ENCODE peak calls at places on chromosomes 2 and 18, in six cellular contexts. One of them, this sample, is unnamed.

GRCh38 chr18:26309283-26309682 is 83.0 kb downstream of the TAF4B start:
- DNase-seq in foreskin fibroblast: peak
- DNase-seq in dorsolateral prefrontal cortex: no peak
- DNase-seq in GM10248: no peak
- DNase-seq in CD8-positive, alpha-beta T cell: no peak
- DNase-seq in PC-3: peak
- DNase-seq in this sample: no peak

GRCh38 chr2:20629181-20629580 is 21.7 kb downstream of the HS1BP3 start:
- DNase-seq in foreskin fibroblast: no peak
- DNase-seq in dorsolateral prefrontal cortex: no peak
- DNase-seq in GM10248: no peak
- DNase-seq in CD8-positive, alpha-beta T cell: no peak
- DNase-seq in PC-3: no peak
- DNase-seq in this sample: no peak

GRCh38 chr2:23199115-23199918 is 185.7 kb upstream of the KLHL29 start:
- DNase-seq in foreskin fibroblast: peak
- DNase-seq in dorsolateral prefrontal cortex: no peak
- DNase-seq in GM10248: peak
- DNase-seq in CD8-positive, alpha-beta T cell: no peak
- DNase-seq in PC-3: peak
- DNase-seq in this sample: no peak

GRCh38 chr2:241540766-241541561 is 17.6 kb upstream of the BOK start:
- DNase-seq in foreskin fibroblast: peak
- DNase-seq in dorsolateral prefrontal cortex: peak
- DNase-seq in GM10248: peak
- DNase-seq in CD8-positive, alpha-beta T cell: peak
- DNase-seq in PC-3: no peak
- DNase-seq in this sample: no peak

GRCh38 chr2:110678457-110679336 is 834 bp upstream of the BUB1 start:
- DNase-seq in foreskin fibroblast: peak
- DNase-seq in dorsolateral prefrontal cortex: peak
- DNase-seq in GM10248: peak
- DNase-seq in CD8-positive, alpha-beta T cell: peak
- DNase-seq in PC-3: peak
- DNase-seq in this sample: no peak

GRCh38 chr2:218186355-218186766 is 19.6 kb upstream of the CXCR1 start:
- DNase-seq in foreskin fibroblast: peak
- DNase-seq in dorsolateral prefrontal cortex: peak
- DNase-seq in GM10248: peak
- DNase-seq in CD8-positive, alpha-beta T cell: peak
- DNase-seq in PC-3: peak
- DNase-seq in this sample: peak

GRCh38 chr2:70888925-70889715 is 46.6 kb upstream of the ATP6V1B1 start:
- DNase-seq in foreskin fibroblast: peak
- DNase-seq in dorsolateral prefrontal cortex: no peak
- DNase-seq in GM10248: peak
- DNase-seq in CD8-positive, alpha-beta T cell: no peak
- DNase-seq in PC-3: no peak
- DNase-seq in this sample: no peak

GRCh38 chr2:201261471-201261870 is 1.1 kb downstream of the CASP8 start:
- DNase-seq in foreskin fibroblast: no peak
- DNase-seq in dorsolateral prefrontal cortex: no peak
- DNase-seq in GM10248: no peak
- DNase-seq in CD8-positive, alpha-beta T cell: peak
- DNase-seq in PC-3: no peak
- DNase-seq in this sample: no peak

GRCh38 chr18:23716966-23717365 is 27.7 kb downstream of the LAMA3 start:
- DNase-seq in foreskin fibroblast: no peak
- DNase-seq in dorsolateral prefrontal cortex: no peak
- DNase-seq in GM10248: no peak
- DNase-seq in CD8-positive, alpha-beta T cell: no peak
- DNase-seq in PC-3: no peak
- DNase-seq in this sample: no peak

GRCh38 chr2:187577310-187577709 is 23.1 kb upstream of the TFPI start:
- DNase-seq in foreskin fibroblast: no peak
- DNase-seq in dorsolateral prefrontal cortex: no peak
- DNase-seq in GM10248: no peak
- DNase-seq in CD8-positive, alpha-beta T cell: no peak
- DNase-seq in PC-3: peak
- DNase-seq in this sample: no peak

GRCh38 chr2:173865976-173866857 is 99.0 kb downstream of the SP3 start:
- DNase-seq in foreskin fibroblast: no peak
- DNase-seq in dorsolateral prefrontal cortex: no peak
- DNase-seq in GM10248: no peak
- DNase-seq in CD8-positive, alpha-beta T cell: no peak
- DNase-seq in PC-3: peak
- DNase-seq in this sample: no peak

GRCh38 chr18:77220726-77221125 is 28.9 kb upstream of the GALR1 start:
- DNase-seq in foreskin fibroblast: no peak
- DNase-seq in dorsolateral prefrontal cortex: no peak
- DNase-seq in GM10248: no peak
- DNase-seq in CD8-positive, alpha-beta T cell: no peak
- DNase-seq in PC-3: no peak
- DNase-seq in this sample: no peak

GRCh38 chr18:76528477-76529432 is 33.7 kb upstream of the ZNF516 start:
- DNase-seq in foreskin fibroblast: peak
- DNase-seq in dorsolateral prefrontal cortex: no peak
- DNase-seq in GM10248: peak
- DNase-seq in CD8-positive, alpha-beta T cell: no peak
- DNase-seq in PC-3: no peak
- DNase-seq in this sample: no peak

GRCh38 chr18:44815108-44815507 is 134.4 kb downstream of the SETBP1 start:
- DNase-seq in foreskin fibroblast: no peak
- DNase-seq in dorsolateral prefrontal cortex: no peak
- DNase-seq in GM10248: no peak
- DNase-seq in CD8-positive, alpha-beta T cell: no peak
- DNase-seq in PC-3: no peak
- DNase-seq in this sample: no peak

GRCh38 chr18:80104364-80104779 is 4.7 kb upstream of the ADNP2 start:
- DNase-seq in foreskin fibroblast: no peak
- DNase-seq in dorsolateral prefrontal cortex: no peak
- DNase-seq in GM10248: no peak
- DNase-seq in CD8-positive, alpha-beta T cell: no peak
- DNase-seq in PC-3: no peak
- DNase-seq in this sample: no peak

GRCh38 chr18:37332764-37333420 is 232.7 kb downstream of the CELF4 start:
- DNase-seq in foreskin fibroblast: no peak
- DNase-seq in dorsolateral prefrontal cortex: no peak
- DNase-seq in GM10248: no peak
- DNase-seq in CD8-positive, alpha-beta T cell: no peak
- DNase-seq in PC-3: no peak
- DNase-seq in this sample: no peak

GRCh38 chr18:8406486-8407250 is 202.6 kb upstream of the RAB12 start:
- DNase-seq in foreskin fibroblast: no peak
- DNase-seq in dorsolateral prefrontal cortex: no peak
- DNase-seq in GM10248: no peak
- DNase-seq in CD8-positive, alpha-beta T cell: no peak
- DNase-seq in PC-3: no peak
- DNase-seq in this sample: no peak

GRCh38 chr2:176378323-176378722 is 109.1 kb downstream of the MTX2 start:
- DNase-seq in foreskin fibroblast: no peak
- DNase-seq in dorsolateral prefrontal cortex: no peak
- DNase-seq in GM10248: no peak
- DNase-seq in CD8-positive, alpha-beta T cell: no peak
- DNase-seq in PC-3: no peak
- DNase-seq in this sample: no peak

GRCh38 chr2:176997074-176997791 is 215.4 kb upstream of the HNRNPA3 start:
- DNase-seq in foreskin fibroblast: peak
- DNase-seq in dorsolateral prefrontal cortex: no peak
- DNase-seq in GM10248: peak
- DNase-seq in CD8-positive, alpha-beta T cell: no peak
- DNase-seq in PC-3: peak
- DNase-seq in this sample: no peak

GRCh38 chr2:216370961-216371633 is 1.2 kb downstream of the MARCHF4 start:
- DNase-seq in foreskin fibroblast: peak
- DNase-seq in dorsolateral prefrontal cortex: peak
- DNase-seq in GM10248: no peak
- DNase-seq in CD8-positive, alpha-beta T cell: no peak
- DNase-seq in PC-3: no peak
- DNase-seq in this sample: no peak

GRCh38 chr2:85131116-85131515 is 2.1 kb upstream of the TCF7L1 start:
- DNase-seq in foreskin fibroblast: peak
- DNase-seq in dorsolateral prefrontal cortex: no peak
- DNase-seq in GM10248: no peak
- DNase-seq in CD8-positive, alpha-beta T cell: no peak
- DNase-seq in PC-3: peak
- DNase-seq in this sample: no peak

GRCh38 chr18:63567276-63567675 is 19.9 kb upstream of the SERPINB13 start:
- DNase-seq in foreskin fibroblast: peak
- DNase-seq in dorsolateral prefrontal cortex: no peak
- DNase-seq in GM10248: no peak
- DNase-seq in CD8-positive, alpha-beta T cell: no peak
- DNase-seq in PC-3: no peak
- DNase-seq in this sample: no peak

GRCh38 chr2:58449286-58450010 is 208.3 kb upstream of the FANCL start:
- DNase-seq in foreskin fibroblast: no peak
- DNase-seq in dorsolateral prefrontal cortex: no peak
- DNase-seq in GM10248: peak
- DNase-seq in CD8-positive, alpha-beta T cell: no peak
- DNase-seq in PC-3: peak
- DNase-seq in this sample: no peak

GRCh38 chr2:191188550-191189093 is 37.8 kb upstream of the STAT4 start:
- DNase-seq in foreskin fibroblast: no peak
- DNase-seq in dorsolateral prefrontal cortex: no peak
- DNase-seq in GM10248: no peak
- DNase-seq in CD8-positive, alpha-beta T cell: no peak
- DNase-seq in PC-3: no peak
- DNase-seq in this sample: no peak

GRCh38 chr18:68402784-68403183 is 312.1 kb downstream of the TMX3 start:
- DNase-seq in foreskin fibroblast: no peak
- DNase-seq in dorsolateral prefrontal cortex: no peak
- DNase-seq in GM10248: no peak
- DNase-seq in CD8-positive, alpha-beta T cell: no peak
- DNase-seq in PC-3: peak
- DNase-seq in this sample: no peak

GRCh38 chr2:52238782-52239181 is 1206.8 kb upstream of the NRXN1 start:
- DNase-seq in foreskin fibroblast: no peak
- DNase-seq in dorsolateral prefrontal cortex: no peak
- DNase-seq in GM10248: no peak
- DNase-seq in CD8-positive, alpha-beta T cell: no peak
- DNase-seq in PC-3: no peak
- DNase-seq in this sample: no peak

GRCh38 chr18:79883461-79884295 is 67.8 kb downstream of the SLC66A2 start:
- DNase-seq in foreskin fibroblast: no peak
- DNase-seq in dorsolateral prefrontal cortex: peak
- DNase-seq in GM10248: no peak
- DNase-seq in CD8-positive, alpha-beta T cell: no peak
- DNase-seq in PC-3: no peak
- DNase-seq in this sample: no peak

GRCh38 chr18:46570134-46570533 is 86.9 kb downstream of the LOXHD1 start:
- DNase-seq in foreskin fibroblast: no peak
- DNase-seq in dorsolateral prefrontal cortex: no peak
- DNase-seq in GM10248: no peak
- DNase-seq in CD8-positive, alpha-beta T cell: no peak
- DNase-seq in PC-3: no peak
- DNase-seq in this sample: no peak

GRCh38 chr2:235498556-235499305 is 4.9 kb downstream of the AGAP1 start:
- DNase-seq in foreskin fibroblast: no peak
- DNase-seq in dorsolateral prefrontal cortex: no peak
- DNase-seq in GM10248: no peak
- DNase-seq in CD8-positive, alpha-beta T cell: no peak
- DNase-seq in PC-3: peak
- DNase-seq in this sample: no peak
- TF ChIP-seq CTCF in foreskin fibroblast: no peak
- TF ChIP-seq CTCF in dorsolateral prefrontal cortex: no peak
- TF ChIP-seq CTCF in GM10248: no peak
- TF ChIP-seq CTCF in CD8-positive, alpha-beta T cell: no peak
- TF ChIP-seq CTCF in PC-3: peak
- TF ChIP-seq CTCF in this sample: no peak

DNA sequence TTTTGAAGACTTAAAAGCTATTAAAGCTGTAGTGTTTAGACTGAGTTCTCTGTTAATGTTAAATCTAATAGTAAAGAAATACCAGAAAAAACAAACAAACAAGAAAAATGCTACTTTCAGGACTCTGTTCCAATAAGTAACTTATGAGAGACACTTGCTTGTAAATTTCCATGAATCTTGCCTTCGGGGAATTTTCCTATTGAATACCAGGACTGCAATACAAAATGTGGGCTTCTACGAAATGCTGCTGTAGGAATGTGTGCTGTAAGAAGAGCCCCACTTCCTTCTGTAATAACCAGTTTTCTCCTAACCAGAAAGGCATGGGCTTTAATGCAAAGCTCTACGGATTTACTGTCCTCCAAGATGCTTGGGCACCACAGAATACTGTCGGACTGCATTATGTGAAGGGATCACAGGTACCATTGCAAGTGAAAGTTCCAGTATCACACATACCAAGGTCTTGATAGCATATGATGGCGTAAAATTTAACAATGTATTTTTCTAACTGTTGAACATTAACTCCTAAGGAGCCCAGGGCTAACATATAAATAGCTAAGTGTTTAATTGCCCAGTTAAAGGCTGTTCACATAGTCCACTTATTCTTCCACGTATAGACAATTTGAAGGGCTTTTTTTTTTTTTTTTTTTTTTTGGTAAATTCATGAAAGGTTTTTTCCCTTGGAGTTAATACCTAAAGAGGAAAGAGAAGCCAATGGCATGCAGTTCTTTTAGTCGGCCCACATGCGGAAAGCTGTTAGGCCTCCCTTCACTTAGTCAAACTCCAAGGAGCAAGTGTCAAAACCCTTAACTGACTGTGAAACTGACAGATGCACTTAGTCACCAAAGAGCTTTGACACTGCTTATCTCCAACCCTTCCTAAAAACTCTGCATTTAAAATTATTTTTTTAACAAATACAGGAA is 564.0 kb upstream of the POU3F3 start:
- DNase-seq in foreskin fibroblast: no peak
- DNase-seq in dorsolateral prefrontal cortex: no peak
- DNase-seq in GM10248: no peak
- DNase-seq in CD8-positive, alpha-beta T cell: no peak
- DNase-seq in PC-3: no peak
- DNase-seq in this sample: no peak
- TF ChIP-seq CTCF in foreskin fibroblast: no peak
- TF ChIP-seq CTCF in dorsolateral prefrontal cortex: no peak
- TF ChIP-seq CTCF in GM10248: no peak
- TF ChIP-seq CTCF in CD8-positive, alpha-beta T cell: no peak
- TF ChIP-seq CTCF in PC-3: no peak
- TF ChIP-seq CTCF in this sample: no peak

DNA sequence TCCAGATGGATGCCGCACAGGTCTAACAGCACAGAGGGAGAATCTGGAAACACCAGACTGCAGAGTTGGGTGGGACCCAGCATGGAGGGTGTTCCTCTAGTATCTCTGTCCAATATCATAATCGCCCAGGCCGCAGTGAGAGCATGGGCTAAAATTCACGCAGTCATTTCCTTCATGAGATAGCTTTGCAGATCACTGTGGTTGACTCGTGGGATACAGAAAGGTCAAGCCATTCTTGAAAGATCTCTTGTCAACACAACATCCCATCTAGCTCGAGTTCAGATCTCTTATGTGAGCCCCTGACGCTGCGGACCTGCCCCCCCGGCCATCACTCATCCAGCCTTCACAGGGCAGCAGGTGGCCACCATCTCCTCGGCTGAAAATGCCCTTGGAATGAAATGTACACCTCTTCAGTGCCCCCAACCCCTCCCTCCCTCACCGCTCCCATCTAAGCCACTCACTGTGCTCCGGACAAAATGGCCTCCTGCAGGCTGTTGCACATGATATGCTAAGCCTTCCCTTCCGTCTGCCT is 45.9 kb downstream of the FOSL2 start:
- DNase-seq in foreskin fibroblast: no peak
- DNase-seq in dorsolateral prefrontal cortex: no peak
- DNase-seq in GM10248: no peak
- DNase-seq in CD8-positive, alpha-beta T cell: no peak
- DNase-seq in PC-3: no peak
- DNase-seq in this sample: no peak
- TF ChIP-seq CTCF in foreskin fibroblast: no peak
- TF ChIP-seq CTCF in dorsolateral prefrontal cortex: no peak
- TF ChIP-seq CTCF in GM10248: no peak
- TF ChIP-seq CTCF in CD8-positive, alpha-beta T cell: no peak
- TF ChIP-seq CTCF in PC-3: no peak
- TF ChIP-seq CTCF in this sample: no peak

GRCh38 chr2:88924533-88924932 is 233.1 kb downstream of the RPIA start:
- DNase-seq in foreskin fibroblast: no peak
- DNase-seq in dorsolateral prefrontal cortex: no peak
- DNase-seq in GM10248: no peak
- DNase-seq in CD8-positive, alpha-beta T cell: no peak
- DNase-seq in PC-3: no peak
- DNase-seq in this sample: no peak
- TF ChIP-seq CTCF in foreskin fibroblast: no peak
- TF ChIP-seq CTCF in dorsolateral prefrontal cortex: no peak
- TF ChIP-seq CTCF in GM10248: no peak
- TF ChIP-seq CTCF in CD8-positive, alpha-beta T cell: no peak
- TF ChIP-seq CTCF in PC-3: no peak
- TF ChIP-seq CTCF in this sample: no peak

This sample was measured in omental fat pad.